ENCODE peak calls at places on chromosomes 2 and 18, in six cellular contexts. R is fibroblast of lung; H is HL-60; F is GM23248; B is heart right ventricle; D is CD8-positive, alpha-beta T cell. N is an unnamed sample.

GRCh38 chr2:163182764-163183354 is 344.3 kb upstream of the KCNH7 start:
- DNase-seq in H (peak), D (no peak), B (no peak), F (peak), R (peak), N (peak)

GRCh38 chr2:160125828-160126227 is 63.4 kb upstream of the PLA2R1 start:
- DNase-seq in R (no peak), H (no peak), D (no peak), F (no peak), B (no peak), N (no peak)

GRCh38 chr2:189696223-189696622 is 21.8 kb downstream of the ANKAR start:
- DNase-seq in R (no peak), H (no peak), B (no peak), D (no peak), F (no peak), N (no peak)

GRCh38 chr2:145412155-145412554 is 892.2 kb upstream of the ZEB2 start:
- DNase-seq in D (no peak), R (no peak), F (no peak), H (no peak), B (no peak), N (no peak)

GRCh38 chr2:2269426-2269825 is 61.6 kb downstream of the MYT1L start:
- DNase-seq in H (no peak), R (no peak), F (no peak), D (no peak), B (no peak), N (no peak)

GRCh38 chr2:113281920-113282746 is 3.4 kb upstream of the PAX8 start:
- DNase-seq in R (peak), F (no peak), H (no peak), D (no peak), B (no peak), N (peak)

GRCh38 chr2:237129625-237130263 is 44.1 kb downstream of the COPS8 start:
- DNase-seq in B (no peak), R (no peak), H (no peak), F (no peak), D (no peak), N (no peak)

GRCh38 chr2:98551316-98551715 is 57.0 kb downstream of the COA5 start:
- DNase-seq in F (no peak), R (no peak), D (peak), B (no peak), H (no peak), N (no peak)

GRCh38 chr18:4251873-4252272 is 203.2 kb downstream of the DLGAP1 start:
- DNase-seq in R (no peak), D (no peak), F (no peak), H (no peak), B (no peak), N (no peak)

GRCh38 chr2:171985076-171985475 is 14.7 kb upstream of the METAP1D start:
- DNase-seq in B (no peak), F (peak), D (no peak), R (peak), H (no peak), N (peak)

GRCh38 chr2:175432021-175432420 is 250.5 kb upstream of the ATP5MC3 start:
- DNase-seq in R (no peak), B (no peak), D (no peak), H (no peak), F (no peak), N (no peak)

GRCh38 chr18:61589724-61590065 is 256.5 kb downstream of the CDH20 start:
- DNase-seq in R (peak), H (no peak), D (no peak), F (peak), B (no peak), N (peak)

GRCh38 chr2:132871829-132872228 is 201.8 kb upstream of the LYPD1 start:
- DNase-seq in R (no peak), B (no peak), H (no peak), D (no peak), F (no peak), N (no peak)

GRCh38 chr2:216860738-216861137 is 874 bp upstream of the TNP1 start:
- DNase-seq in B (no peak), D (no peak), R (peak), H (no peak), F (peak), N (peak)

GRCh38 chr18:23307567-23308295 is 145.4 kb upstream of the RIOK3 start:
- DNase-seq in F (peak), H (no peak), R (peak), B (no peak), D (no peak), N (peak)

GRCh38 chr2:99403524-99403923 is 66.3 kb downstream of the EIF5B start:
- DNase-seq in R (peak), H (no peak), D (no peak), B (no peak), F (peak), N (no peak)

GRCh38 chr2:219399716-219400478 is 12.2 kb upstream of the DNPEP start:
- DNase-seq in R (no peak), B (no peak), F (no peak), H (no peak), D (no peak), N (no peak)

GRCh38 chr2:129923265-129924141 is 56.0 kb upstream of the RAB6C start:
- DNase-seq in H (peak), R (peak), B (no peak), F (peak), D (no peak), N (peak)

GRCh38 chr18:35491689-35492077 is 6.1 kb downstream of the INO80C start:
- DNase-seq in D (no peak), B (no peak), F (no peak), R (no peak), H (no peak), N (no peak)

GRCh38 chr18:79459946-79460345 is 64.2 kb downstream of the NFATC1 start:
- DNase-seq in D (no peak), F (no peak), R (peak), B (no peak), H (no peak), N (no peak)

GRCh38 chr2:152716805-152717241 is 438 bp downstream of the PRPF40A start:
- DNase-seq in R (peak), B (no peak), D (peak), F (peak), H (no peak), N (peak)

GRCh38 chr2:151299940-151300539 is 10.6 kb upstream of the NMI start:
- DNase-seq in H (no peak), B (no peak), R (peak), F (peak), D (no peak), N (no peak)

GRCh38 chr2:20617892-20618467 is 32.9 kb downstream of the HS1BP3 start:
- DNase-seq in D (no peak), R (peak), F (peak), H (peak), B (peak), N (peak)

GRCh38 chr2:2328847-2329246 is 2.2 kb downstream of the MYT1L start:
- DNase-seq in H (peak), R (no peak), F (peak), D (no peak), B (no peak), N (peak)

GRCh38 chr2:8546319-8547283 is 135.3 kb upstream of the ID2 start:
- DNase-seq in D (no peak), F (no peak), H (peak), R (no peak), B (no peak), N (no peak)

GRCh38 chr2:108787209-108787558 is 613 bp downstream of the CCDC138 start:
- DNase-seq in H (no peak), R (no peak), B (no peak), F (no peak), D (no peak), N (no peak)

GRCh38 chr2:237431372-237431771 is 17.4 kb upstream of the COL6A3 start:
- DNase-seq in R (peak), F (peak), D (no peak), B (no peak), H (no peak), N (peak)

GRCh38 chr2:145091967-145092366 is 572.0 kb upstream of the ZEB2 start:
- DNase-seq in H (no peak), F (peak), R (peak), D (no peak), B (no peak), N (peak)

GRCh38 chr18:35026407-35027061 is 14.7 kb upstream of the MAPRE2 start:
- DNase-seq in H (no peak), R (no peak), F (no peak), B (no peak), D (peak), N (no peak)

DNA sequence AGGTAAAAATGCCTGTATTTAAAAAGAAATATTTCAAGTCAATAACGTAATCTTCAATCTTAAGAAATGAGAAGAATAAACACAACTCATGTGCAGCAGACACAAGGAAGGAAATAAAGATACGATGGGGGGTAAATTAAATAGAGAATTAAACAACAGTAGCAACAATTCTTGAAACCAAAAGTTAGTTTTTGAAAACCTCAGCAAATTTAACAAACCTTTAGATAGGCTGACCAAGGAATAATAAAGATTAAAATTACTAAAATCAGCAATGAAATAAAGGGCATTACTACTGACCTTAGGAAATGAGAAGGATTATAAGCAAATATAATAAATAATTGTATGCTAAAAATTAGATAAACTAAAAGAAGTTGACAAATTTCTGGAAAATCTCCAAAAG is 178.9 kb downstream of the RTP5 start:
- DNase-seq in R (no peak), D (no peak), H (no peak), B (no peak), F (no peak), N (no peak)
- H3K4me3 ChIP-seq in R (no peak), D (no peak), H (no peak), B (no peak), F (no peak), N (no peak)

DNA sequence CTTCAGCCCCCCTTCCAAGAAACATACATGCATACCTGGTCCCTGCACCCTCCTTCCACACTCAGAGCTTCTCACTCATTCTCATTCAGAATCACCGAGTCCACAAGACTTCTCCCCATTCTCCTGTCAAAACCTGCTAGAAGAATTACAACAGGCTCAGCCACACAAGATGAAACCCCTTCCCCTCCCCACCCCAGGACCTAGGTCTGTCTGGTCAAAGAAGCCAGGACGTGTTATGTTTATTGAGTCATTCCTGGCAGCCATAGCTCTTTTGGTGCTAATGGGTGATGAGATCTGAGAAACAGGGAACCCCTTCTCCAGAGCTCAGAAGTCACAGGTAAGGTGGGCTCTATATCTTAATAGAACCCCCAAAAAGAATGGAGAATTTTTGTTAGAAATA is 1.4 kb upstream of the ADD2 start:
- DNase-seq in F (no peak), B (no peak), R (no peak), D (no peak), H (no peak), N (no peak)
- H3K4me3 ChIP-seq in F (no peak), B (no peak), R (no peak), D (no peak), H (no peak), N (no peak)

GRCh38 chr2:37321029-37321682 is 3.5 kb downstream of the PRKD3 start:
- DNase-seq in D (no peak), F (no peak), H (no peak), B (no peak), R (no peak), N (no peak)

GRCh38 chr2:37323176-37323575 is 1.5 kb downstream of the PRKD3 start:
- DNase-seq in B (no peak), D (no peak), H (no peak), F (peak), R (peak), N (no peak)

GRCh38 chr2:37323770-37324535 is 680 bp downstream of the PRKD3 start:
- DNase-seq in D (peak), B (peak), H (no peak), F (peak), R (peak), N (peak)

GRCh38 chr2:37324536-37324785 is 172 bp downstream of the PRKD3 start:
- DNase-seq in D (peak), H (peak), B (peak), F (peak), R (peak), N (peak)

GRCh38 chr2:37322368-37322767 is 2.3 kb downstream of the PRKD3 start:
- DNase-seq in B (no peak), H (no peak), F (peak), R (peak), D (no peak), N (peak)
- H3K4me3 ChIP-seq in B (peak), H (no peak), F (peak), R (peak), D (no peak), N (no peak)

GRCh38 chr18:32879497-32879896 is 106.7 kb upstream of the KLHL14 start:
- DNase-seq in H (no peak), D (no peak), F (no peak), R (peak), B (no peak), N (peak)
- H3K4me3 ChIP-seq in H (no peak), D (no peak), F (no peak), R (no peak), B (no peak), N (no peak)

GRCh38 chr2:95345066-95345414 is 47.9 kb downstream of the KCNIP3 start:
- DNase-seq in R (no peak), F (no peak), D (no peak), B (no peak), H (no peak), N (no peak)
- H3K4me3 ChIP-seq in R (peak), F (peak), D (peak), B (peak), H (no peak), N (peak)

DNA sequence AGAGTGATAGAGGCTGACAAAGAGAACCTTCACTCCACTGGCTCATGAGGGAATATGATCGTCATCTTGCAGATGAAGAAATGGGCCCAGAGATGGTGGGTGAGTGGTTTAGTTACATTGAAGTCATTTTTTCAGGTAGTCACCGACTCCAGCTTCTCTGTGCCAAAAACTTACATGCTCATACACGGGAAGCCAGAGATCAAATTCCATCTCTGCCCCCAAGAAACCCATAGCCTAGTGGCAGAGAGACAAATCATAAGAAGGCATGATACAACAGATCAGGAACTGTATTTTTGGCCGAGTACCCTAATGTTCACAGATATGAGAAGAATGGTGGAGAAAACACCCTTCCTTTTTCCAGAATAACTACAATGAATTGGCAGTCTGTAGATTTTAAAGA is 105.4 kb downstream of the LPIN1 start:
- DNase-seq in D (no peak), B (no peak), H (no peak), R (no peak), F (no peak), N (no peak)
- H3K4me3 ChIP-seq in D (no peak), B (no peak), H (no peak), R (no peak), F (no peak), N (no peak)